ENCODE peak calls at places on chromosomes 1 and 21, in seven cellular contexts. D is fibroblast of lung, X is esophagus squamous epithelium, H is H1, I is suprapubic skin, M is right cardiac atrium, A is esophagus muscularis mucosa. T is an unnamed sample.

GRCh38 chr1:226674892-226675719 is 64.0 kb downstream of the ITPKB start:
- DNase-seq in M (peak; percentile 53), I (no peak), X (peak; percentile 26), D (peak; percentile 25), H (no peak), A (no peak), T (no peak)

GRCh38 chr1:106615473-106615872 is 441.0 kb upstream of the PRMT6 start:
- DNase-seq in I (no peak), M (no peak), A (no peak), X (no peak), H (no peak), D (no peak), T (no peak)

GRCh38 chr1:155125946-155126493 is 1.7 kb upstream of the EFNA1 start:
- DNase-seq in A (no peak), X (no peak), M (peak; percentile 76), I (no peak), D (peak; percentile 35), H (peak; percentile 70), T (no peak)

GRCh38 chr1:19737413-19737812 is 62.3 kb downstream of the TMCO4 start:
- DNase-seq in A (no peak), X (no peak), D (no peak), M (no peak), H (no peak), I (no peak), T (peak; percentile 62)

GRCh38 chr1:183694636-183695035 is 41.5 kb upstream of the APOBEC4 start:
- DNase-seq in H (no peak), A (no peak), X (no peak), D (no peak), M (no peak), I (no peak), T (no peak)

GRCh38 chr1:185681034-185681633 is 53.1 kb upstream of the HMCN1 start:
- DNase-seq in H (no peak), A (no peak), M (no peak), X (no peak), I (no peak), D (peak; percentile 50), T (peak; percentile 28)

GRCh38 chr1:237748192-237748591 is 142.5 kb downstream of the ZP4 start:
- DNase-seq in X (no peak), H (no peak), M (no peak), A (no peak), I (no peak), D (peak; percentile 12), T (no peak)

GRCh38 chr1:107450899-107451664 is 310.2 kb downstream of the NTNG1 start:
- DNase-seq in H (no peak), A (no peak), D (no peak), M (no peak), X (no peak), I (no peak), T (no peak)

GRCh38 chr1:29312469-29313466 is 76.4 kb downstream of the PTPRU start:
- DNase-seq in I (peak; percentile 67), A (no peak), X (no peak), D (no peak), H (no peak), M (no peak), T (peak; percentile 27)

GRCh38 chr1:192573499-192573898 is 2.1 kb upstream of the RGS1 start:
- DNase-seq in D (peak; percentile 74), A (no peak), H (no peak), M (no peak), I (no peak), X (no peak), T (no peak)

GRCh38 chr1:40692429-40692905 is 963 bp downstream of the NFYC start:
- DNase-seq in X (no peak), M (no peak), D (peak; percentile 40), H (no peak), I (no peak), A (no peak), T (no peak)

GRCh38 chr1:53572802-53573148 is 113.6 kb downstream of the DMRTB1 start:
- DNase-seq in M (no peak), A (no peak), X (no peak), D (no peak), H (no peak), I (no peak), T (no peak)

GRCh38 chr1:151581946-151582345 is 29.9 kb upstream of the SNX27 start:
- DNase-seq in H (no peak), M (no peak), A (no peak), I (no peak), X (no peak), D (no peak), T (no peak)

GRCh38 chr1:234858722-234859121 is 248.7 kb upstream of the IRF2BP2 start:
- DNase-seq in M (no peak), D (no peak), A (no peak), H (no peak), X (no peak), I (no peak), T (no peak)

GRCh38 chr1:222043444-222044292 is 301.8 kb upstream of the DUSP10 start:
- DNase-seq in M (no peak), X (no peak), A (no peak), D (peak; percentile 98), H (no peak), I (no peak), T (peak; percentile 18)

GRCh38 chr1:201554789-201555592 is 16.1 kb downstream of the NAV1 start:
- DNase-seq in I (peak; percentile 24), D (no peak), M (no peak), A (no peak), X (no peak), H (no peak), T (no peak)

GRCh38 chr1:157170677-157171515 is 32.7 kb upstream of the ETV3 start:
- DNase-seq in M (peak; percentile 33), H (peak; percentile 91), I (no peak), X (no peak), D (peak; percentile 14), A (no peak), T (peak; percentile 82)

GRCh38 chr1:225155555-225155954 is 226.1 kb downstream of the DNAH14 start:
- DNase-seq in X (no peak), H (no peak), D (no peak), M (no peak), I (no peak), A (no peak), T (no peak)

GRCh38 chr1:32246888-32247273 is at the start of gene FAM167B:
- DNase-seq in A (no peak), I (no peak), M (peak; percentile 60), H (no peak), X (no peak), D (peak; percentile 69), T (no peak)

GRCh38 chr1:177779325-177779965 is 190.4 kb downstream of the SEC16B start:
- DNase-seq in I (no peak), A (no peak), X (no peak), H (peak; percentile 57), M (no peak), D (no peak), T (no peak)

GRCh38 chr1:40625076-40625475 is 40.4 kb downstream of the RIMS3 start:
- DNase-seq in I (no peak), H (no peak), A (no peak), M (peak; percentile 31), X (no peak), D (no peak), T (peak; percentile 51)

GRCh38 chr1:100364731-100365130 is 12.4 kb downstream of the CDC14A start:
- DNase-seq in I (no peak), X (no peak), D (no peak), M (no peak), A (no peak), H (no peak), T (no peak)

GRCh38 chr1:111846842-111847241 is 91.1 kb downstream of the DDX20 start:
- DNase-seq in H (no peak), D (no peak), M (no peak), A (no peak), X (no peak), I (no peak), T (no peak)
- H3K27me3 ChIP-seq in H (no peaks in the 10 kb centered on the region), D (peaks cover 6% of the 10 kb centered on the region), M (no peaks in the 10 kb centered on the region), A (no peaks in the 10 kb centered on the region), X (no peaks in the 10 kb centered on the region), I (no peaks in the 10 kb centered on the region), T (no peaks in the 10 kb centered on the region)

GRCh38 chr1:2905356-2905755 is 103.9 kb upstream of the TTC34 start:
- DNase-seq in M (no peak), A (no peak), D (no peak), X (no peak), I (no peak), H (no peak), T (no peak)
- H3K9me3 ChIP-seq in M (no peaks in the 10 kb centered on the region), A (no peaks in the 10 kb centered on the region), D (no peaks in the 10 kb centered on the region), X (no peaks in the 10 kb centered on the region), I (no peaks in the 10 kb centered on the region), H (peaks cover 100% of the 10 kb centered on the region), T (no peaks in the 10 kb centered on the region)

DNA sequence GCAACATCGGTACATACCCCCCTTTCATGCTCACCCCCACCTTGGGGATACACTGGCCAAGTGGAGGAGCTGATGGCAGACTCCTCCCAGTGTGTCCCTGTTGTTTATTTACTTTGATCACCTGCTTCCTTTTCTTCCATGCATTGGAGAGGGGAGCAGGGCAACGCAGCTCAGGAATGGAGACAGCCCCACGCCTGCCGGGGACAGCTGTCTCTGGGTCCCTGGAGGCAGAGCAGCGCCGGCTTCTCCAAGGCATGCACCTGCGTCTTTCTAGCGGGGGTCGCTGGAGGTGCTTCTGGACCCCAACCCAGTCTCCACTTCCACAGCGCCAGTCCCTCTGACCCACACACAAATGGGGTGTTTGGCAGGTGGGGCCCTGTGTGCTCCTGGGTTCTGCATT is 4.2 kb downstream of the AJAP1 start:
- DNase-seq in H (no peak), I (no peak), M (no peak), X (no peak), A (no peak), D (no peak), T (no peak)
- H3K27me3 ChIP-seq in H (peaks cover 46% of the 10 kb centered on the region), I (peaks cover 86% of the 10 kb centered on the region), M (peaks cover 3% of the 10 kb centered on the region), X (peaks cover 98% of the 10 kb centered on the region), A (peaks cover 33% of the 10 kb centered on the region), D (no peaks in the 10 kb centered on the region), T (peaks cover 88% of the 10 kb centered on the region)

GRCh38 chr21:35468991-35469390 is 419.9 kb upstream of the RUNX1 start:
- DNase-seq in D (no peak), M (no peak), H (no peak), X (no peak), I (no peak), A (no peak), T (no peak)
- H3K9me3 ChIP-seq in D (no peaks in the 10 kb centered on the region), M (no peaks in the 10 kb centered on the region), H (no peaks in the 10 kb centered on the region), X (no peaks in the 10 kb centered on the region), I (no peaks in the 10 kb centered on the region), A (no peaks in the 10 kb centered on the region), T (no peaks in the 10 kb centered on the region)

GRCh38 chr1:199720496-199720895 is 307.0 kb upstream of the NR5A2 start:
- DNase-seq in D (no peak), M (no peak), H (no peak), X (no peak), I (no peak), A (no peak), T (no peak)
- H3K27me3 ChIP-seq in D (peaks cover 5% of the 10 kb centered on the region), M (no peaks in the 10 kb centered on the region), H (no peaks in the 10 kb centered on the region), X (no peaks in the 10 kb centered on the region), I (no peaks in the 10 kb centered on the region), A (no peaks in the 10 kb centered on the region), T (no peaks in the 10 kb centered on the region)

DNA sequence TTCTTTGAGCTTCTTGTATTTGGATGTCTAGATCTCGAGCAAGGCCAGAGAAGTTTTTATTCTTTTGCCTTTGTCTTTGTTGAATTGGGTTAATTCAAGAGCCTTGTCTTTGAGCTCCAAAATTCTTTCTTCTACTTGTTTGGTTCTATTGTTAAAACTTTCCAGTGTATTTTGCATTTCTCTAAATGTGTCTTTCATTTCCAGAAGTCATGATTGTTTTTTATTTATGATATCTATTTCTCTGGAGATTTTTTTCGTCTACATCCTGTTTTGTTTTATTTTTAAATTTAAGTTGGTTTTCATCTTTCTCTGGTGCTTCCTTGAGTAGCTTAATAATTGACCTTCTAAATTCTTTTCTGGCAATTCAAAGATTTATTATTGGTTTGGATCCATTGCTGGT is 61.8 kb downstream of the DTL start:
- DNase-seq in D (no peak), I (no peak), H (no peak), X (no peak), A (no peak), M (no peak), T (no peak)
- H3K9me3 ChIP-seq in D (no peaks in the 10 kb centered on the region), I (no peaks in the 10 kb centered on the region), H (no peaks in the 10 kb centered on the region), X (no peaks in the 10 kb centered on the region), A (no peaks in the 10 kb centered on the region), M (no peaks in the 10 kb centered on the region), T (no peaks in the 10 kb centered on the region)

T was measured in WERI-Rb-1.